ENCODE peak calls at places on chromosomes 6 and 20, in seven cellular contexts. E is fibroblast of lung; T is thoracic aorta; R is uterus; I is cardiac muscle cell; N is CD8-positive, alpha-beta memory T cell; M is A673. C is an unnamed sample.
A peak's percentile ranks its signal among the peaks of the same experiment; 100 is the strongest.

GRCh38 chr20:62066983-62067433 is 1.3 kb upstream of the TAF4 start:
- DNase-seq in T (no peak), R (no peak), I (peak; percentile 42), M (peak; percentile 53), N (peak; percentile 38), E (no peak), C (peak; percentile 63)

GRCh38 chr6:5636210-5637030 is 370.3 kb downstream of the NRN1 start:
- DNase-seq in R (no peak), E (no peak), M (no peak), N (no peak), T (no peak), I (no peak), C (no peak)

GRCh38 chr6:38143191-38144154 is 323.9 kb downstream of the ZFAND3 start:
- DNase-seq in N (no peak), R (no peak), M (no peak), E (peak; percentile 29), I (no peak), T (no peak), C (no peak)

GRCh38 chr6:127188752-127189151 is 70.3 kb downstream of the RSPO3 start:
- DNase-seq in T (no peak), E (no peak), R (no peak), I (no peak), N (no peak), M (no peak), C (no peak)

GRCh38 chr6:163530406-163530805 is 115.9 kb downstream of the QKI start:
- DNase-seq in I (no peak), R (no peak), M (no peak), T (no peak), N (no peak), E (no peak), C (no peak)

GRCh38 chr6:26537846-26538571 is at the start of gene HMGN4:
- DNase-seq in T (no peak), R (peak; percentile 84), M (peak; percentile 94), I (peak; percentile 92), E (peak; percentile 96), N (peak; percentile 95), C (peak; percentile 88)

GRCh38 chr6:159103396-159104162 is 58.8 kb upstream of the TAGAP start:
- DNase-seq in E (no peak), N (no peak), T (no peak), M (no peak), R (no peak), I (no peak), C (peak; percentile 48)

GRCh38 chr6:53375851-53376250 is 27.1 kb upstream of the ELOVL5 start:
- DNase-seq in M (no peak), T (no peak), N (no peak), R (no peak), E (peak; percentile 37), I (peak; percentile 67), C (no peak)

GRCh38 chr20:35820715-35821114 is 48.9 kb downstream of the PHF20 start:
- DNase-seq in T (no peak), R (no peak), M (no peak), I (peak; percentile 34), E (peak; percentile 25), N (no peak), C (no peak)

GRCh38 chr6:47483853-47484546 is 6.4 kb downstream of the CD2AP start:
- DNase-seq in R (no peak), T (no peak), E (peak; percentile 7), M (no peak), I (no peak), N (no peak), C (no peak)

GRCh38 chr6:75830959-75831885 is 82.2 kb downstream of the MYO6 start:
- DNase-seq in R (no peak), M (peak; percentile 9), N (no peak), T (no peak), E (no peak), I (peak; percentile 32), C (no peak)

GRCh38 chr6:44735631-44735963 is 348.1 kb downstream of the CDC5L start:
- DNase-seq in N (no peak), M (no peak), E (no peak), I (peak; percentile 44), R (no peak), T (no peak), C (peak; percentile 54)

GRCh38 chr6:138988469-138988834 is 399 bp upstream of the REPS1 start:
- DNase-seq in N (no peak), E (peak; percentile 33), T (no peak), M (no peak), I (no peak), R (no peak), C (no peak)

GRCh38 chr6:56346958-56347357 is 99.6 kb upstream of the COL21A1 start:
- DNase-seq in R (no peak), T (no peak), E (no peak), M (no peak), I (no peak), N (no peak), C (no peak)

GRCh38 chr20:57089701-57090144 is 176.7 kb downstream of the BMP7 start:
- DNase-seq in M (peak; percentile 70), N (peak; percentile 42), I (peak; percentile 50), T (no peak), E (peak; percentile 18), R (peak; percentile 39), C (no peak)

GRCh38 chr6:19599813-19600464 is 237.2 kb upstream of the ID4 start:
- DNase-seq in T (no peak), R (no peak), M (peak; percentile 68), I (no peak), N (no peak), E (no peak), C (no peak)

GRCh38 chr6:34438705-34439104 is 12.8 kb upstream of the RPS10 start:
- DNase-seq in I (no peak), R (no peak), T (no peak), M (no peak), N (no peak), E (no peak), C (no peak)

GRCh38 chr20:52622086-52622485 is 350.1 kb upstream of the TSHZ2 start:
- DNase-seq in R (no peak), M (no peak), T (no peak), I (no peak), E (no peak), N (no peak), C (no peak)
- H3K27ac ChIP-seq in R (no peak overlapping the region), M (no peak overlapping the region), T (no peak overlapping the region), I (no peak overlapping the region), E (no peak overlapping the region), N (no peak overlapping the region), C (no peak overlapping the region)

GRCh38 chr20:38346247-38346651 is at the start of gene LBP:
- DNase-seq in T (no peak), N (no peak), M (no peak), I (no peak), R (no peak), E (no peak), C (no peak)

GRCh38 chr20:38346741-38347140 is 459 bp downstream of the LBP start:
- DNase-seq in M (no peak), E (no peak), R (no peak), N (no peak), T (no peak), I (no peak), C (no peak)

GRCh38 chr20:38350879-38351775 is 4.8 kb downstream of the LBP start:
- DNase-seq in I (peak; percentile 7), E (no peak), R (peak; percentile 31), T (no peak), M (no peak), N (no peak), C (peak; percentile 81)

GRCh38 chr20:38353298-38353697 is 7.0 kb downstream of the LBP start:
- DNase-seq in I (peak; percentile 48), M (no peak), R (no peak), T (no peak), N (no peak), E (peak; percentile 26), C (no peak)

DNA sequence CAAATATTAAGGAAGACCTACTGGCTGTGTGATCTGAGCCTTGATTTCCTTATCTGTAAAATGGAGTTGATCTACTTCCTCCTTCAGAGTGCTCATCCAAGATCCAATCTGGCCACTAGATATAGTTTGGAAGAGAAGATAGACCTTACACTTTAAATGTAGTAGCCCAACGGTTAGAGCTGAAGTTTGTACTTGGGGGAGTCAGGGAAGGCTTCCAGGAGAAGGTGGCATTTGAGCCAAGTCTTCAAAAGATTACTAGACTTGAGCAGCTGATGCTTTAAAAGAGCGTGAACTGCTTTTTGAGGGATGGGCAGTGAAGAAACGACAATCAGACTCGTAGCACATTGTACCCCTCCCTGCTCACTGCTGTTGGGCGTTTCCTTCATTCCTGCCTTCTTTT is 3.6 kb downstream of the LBP start:
- DNase-seq in R (no peak), N (no peak), M (no peak), I (no peak), T (no peak), E (no peak), C (no peak)
- H3K4me1 ChIP-seq in R (no peaks in the 10 kb centered on the region), N (no peaks in the 10 kb centered on the region), M (no peaks in the 10 kb centered on the region), I (peaks cover 9% of the 10 kb centered on the region), T (no peaks in the 10 kb centered on the region), E (no peaks in the 10 kb centered on the region), C (no peaks in the 10 kb centered on the region)

GRCh38 chr6:145139451-145139850 is 595.9 kb downstream of the EPM2A start:
- DNase-seq in E (peak; percentile 91), N (no peak), R (no peak), I (no peak), T (no peak), M (peak; percentile 72), C (no peak)

GRCh38 chr6:145138469-145139185 is 596.7 kb downstream of the EPM2A start:
- DNase-seq in M (peak; percentile 61), T (no peak), E (no peak), I (no peak), N (no peak), R (no peak), C (no peak)

GRCh38 chr6:145137425-145137824 is 597.9 kb downstream of the EPM2A start:
- DNase-seq in I (peak; percentile 40), R (no peak), T (no peak), E (peak; percentile 50), N (no peak), M (peak; percentile 67), C (no peak)

GRCh38 chr6:145141609-145142008 is 593.7 kb downstream of the EPM2A start:
- DNase-seq in E (no peak), T (no peak), M (no peak), R (no peak), N (no peak), I (no peak), C (no peak)

DNA sequence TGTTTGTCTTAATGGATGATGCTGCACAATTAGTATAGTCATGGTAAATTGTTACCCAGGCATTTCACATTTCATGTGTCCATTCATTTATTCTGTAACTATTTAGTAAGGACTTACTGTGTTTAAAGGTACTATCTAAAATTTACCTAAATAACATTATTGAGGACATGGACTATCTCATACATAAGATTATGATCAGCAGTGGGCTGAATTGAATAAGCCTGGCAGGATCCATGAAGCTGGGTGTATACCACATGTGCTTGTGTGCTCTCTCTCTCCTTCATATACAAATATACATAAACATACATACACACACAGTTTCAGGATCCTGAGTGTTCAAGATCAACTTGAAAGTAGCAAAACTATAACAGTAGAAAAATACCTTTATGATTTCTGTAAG is 595.4 kb downstream of the EPM2A start:
- DNase-seq in E (no peak), M (no peak), I (no peak), R (no peak), T (no peak), N (no peak), C (no peak)
- H3K27ac ChIP-seq in E (no peak overlapping the region), M (no peak overlapping the region), I (no peak overlapping the region), R (no peak overlapping the region), T (no peak overlapping the region), N (no peak overlapping the region), C (no peak overlapping the region)

DNA sequence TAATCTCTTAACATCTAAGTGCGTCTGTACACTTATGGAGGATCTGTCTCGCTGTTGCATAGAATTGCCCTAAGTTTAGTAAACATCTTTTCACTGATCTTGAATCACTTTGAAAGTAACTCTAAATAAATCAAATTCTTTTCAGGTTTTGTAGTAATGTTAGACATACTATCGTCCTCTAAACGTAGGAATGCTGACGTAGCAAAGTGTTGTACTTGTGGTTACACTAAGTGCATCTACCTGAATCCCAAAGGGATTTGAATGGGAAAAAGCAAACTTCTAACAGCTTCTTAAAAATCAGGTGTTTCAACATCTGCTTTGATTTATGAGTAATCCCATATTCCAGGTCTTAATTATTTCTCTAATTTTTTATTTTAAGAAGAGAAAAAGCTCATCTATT is 49.8 kb downstream of the MAP7 start:
- DNase-seq in E (no peak), I (no peak), N (no peak), R (no peak), M (no peak), T (no peak), C (no peak)
- H3K4me1 ChIP-seq in E (no peaks in the 10 kb centered on the region), I (no peaks in the 10 kb centered on the region), N (no peaks in the 10 kb centered on the region), R (no peaks in the 10 kb centered on the region), M (peaks cover 9% of the 10 kb centered on the region), T (no peaks in the 10 kb centered on the region), C (no peaks in the 10 kb centered on the region)